ENCODE peak calls at places on chromosomes 2 and 18, in four cellular contexts. One of them, this sample, is unnamed.

GRCh38 chr2:154698238-154698788 is at the start of gene KCNJ3:
- DNase-seq in ELR: no peak
- DNase-seq in amygdala: no peak
- DNase-seq in NCI-H460: no peak
- DNase-seq in this sample: no peak

GRCh38 chr2:165825041-165825440 is 31.0 kb upstream of the GALNT3 start:
- DNase-seq in ELR: no peak
- DNase-seq in amygdala: no peak
- DNase-seq in NCI-H460: no peak
- DNase-seq in this sample: no peak

GRCh38 chr2:165193178-165193777 is 10.6 kb downstream of the SCN3A start:
- DNase-seq in ELR: no peak
- DNase-seq in amygdala: no peak
- DNase-seq in NCI-H460: no peak
- DNase-seq in this sample: no peak

GRCh38 chr2:181806039-181806392 is 85.5 kb upstream of the ITPRID2 start:
- DNase-seq in ELR: no peak
- DNase-seq in amygdala: no peak
- DNase-seq in NCI-H460: no peak
- DNase-seq in this sample: no peak

GRCh38 chr2:136012315-136012714 is 26.9 kb upstream of the DARS1 start:
- DNase-seq in ELR: no peak
- DNase-seq in amygdala: no peak
- DNase-seq in NCI-H460: no peak
- DNase-seq in this sample: no peak

GRCh38 chr2:56537756-56538155 is 354.0 kb downstream of the CCDC85A start:
- DNase-seq in ELR: no peak
- DNase-seq in amygdala: no peak
- DNase-seq in NCI-H460: no peak
- DNase-seq in this sample: no peak

GRCh38 chr2:74824675-74825074 is 9.3 kb upstream of the HK2 start:
- DNase-seq in ELR: no peak
- DNase-seq in amygdala: no peak
- DNase-seq in NCI-H460: no peak
- DNase-seq in this sample: no peak

GRCh38 chr2:26100384-26100783 is 66.5 kb downstream of the RAB10 start:
- DNase-seq in ELR: no peak
- DNase-seq in amygdala: no peak
- DNase-seq in NCI-H460: no peak
- DNase-seq in this sample: no peak

GRCh38 chr2:28281739-28282138 is 110.9 kb upstream of the FOSL2 start:
- DNase-seq in ELR: no peak
- DNase-seq in amygdala: no peak
- DNase-seq in NCI-H460: no peak
- DNase-seq in this sample: no peak

GRCh38 chr2:24018241-24018640 is 8.4 kb downstream of the MFSD2B start:
- DNase-seq in ELR: no peak
- DNase-seq in amygdala: no peak
- DNase-seq in NCI-H460: no peak
- DNase-seq in this sample: no peak

GRCh38 chr18:12651651-12652050 is 6.3 kb downstream of the SPIRE1 start:
- DNase-seq in ELR: no peak
- DNase-seq in amygdala: no peak
- DNase-seq in NCI-H460: no peak
- DNase-seq in this sample: no peak

GRCh38 chr2:45789317-45789716 is 137.8 kb downstream of the PRKCE start:
- DNase-seq in ELR: no peak
- DNase-seq in amygdala: no peak
- DNase-seq in NCI-H460: no peak
- DNase-seq in this sample: no peak

GRCh38 chr2:28610583-28611201 is 114.8 kb downstream of the PLB1 start:
- DNase-seq in ELR: peak
- DNase-seq in amygdala: no peak
- DNase-seq in NCI-H460: no peak
- DNase-seq in this sample: peak

GRCh38 chr2:238874330-238875050 is 26.6 kb downstream of the TWIST2 start:
- DNase-seq in ELR: no peak
- DNase-seq in amygdala: no peak
- DNase-seq in NCI-H460: no peak
- DNase-seq in this sample: no peak

GRCh38 chr2:135256531-135257258 is 204.6 kb downstream of the RAB3GAP1 start:
- DNase-seq in ELR: peak
- DNase-seq in amygdala: no peak
- DNase-seq in NCI-H460: no peak
- DNase-seq in this sample: no peak

GRCh38 chr2:97868986-97869721 is 126.6 kb downstream of the TMEM131 start:
- DNase-seq in ELR: peak
- DNase-seq in amygdala: no peak
- DNase-seq in NCI-H460: peak
- DNase-seq in this sample: peak

GRCh38 chr2:174332607-174333001 is 2.1 kb upstream of the SP9 start:
- DNase-seq in ELR: no peak
- DNase-seq in amygdala: no peak
- DNase-seq in NCI-H460: peak
- DNase-seq in this sample: no peak

GRCh38 chr2:105521176-105521575 is 122.3 kb upstream of the FHL2 start:
- DNase-seq in ELR: peak
- DNase-seq in amygdala: no peak
- DNase-seq in NCI-H460: peak
- DNase-seq in this sample: peak

GRCh38 chr2:109331864-109332848 is 203.2 kb downstream of the SH3RF3 start:
- DNase-seq in ELR: peak
- DNase-seq in amygdala: peak
- DNase-seq in NCI-H460: peak
- DNase-seq in this sample: peak

GRCh38 chr2:15084826-15085489 is 452.4 kb downstream of the LRATD1 start:
- DNase-seq in ELR: no peak
- DNase-seq in amygdala: no peak
- DNase-seq in NCI-H460: no peak
- DNase-seq in this sample: no peak

GRCh38 chr18:51135361-51135760 is 62.1 kb downstream of the MEX3C start:
- DNase-seq in ELR: peak
- DNase-seq in amygdala: no peak
- DNase-seq in NCI-H460: peak
- DNase-seq in this sample: peak

GRCh38 chr18:10530852-10531251 is 5.0 kb downstream of the NAPG start:
- DNase-seq in ELR: peak
- DNase-seq in amygdala: no peak
- DNase-seq in NCI-H460: no peak
- DNase-seq in this sample: no peak

GRCh38 chr2:196702641-196703040 is 63.1 kb downstream of the CCDC150 start:
- DNase-seq in ELR: peak
- DNase-seq in amygdala: no peak
- DNase-seq in NCI-H460: no peak
- DNase-seq in this sample: peak

GRCh38 chr2:10415048-10415447 is 33.1 kb downstream of the ODC1 start:
- DNase-seq in ELR: no peak
- DNase-seq in amygdala: no peak
- DNase-seq in NCI-H460: no peak
- DNase-seq in this sample: no peak

This sample was measured in RCC 7860.